ENCODE peak calls at places on chromosomes 12 and 14, in seven cellular contexts. F is activated naive CD8-positive, alpha-beta T cell treated with anti-CD3 and anti-CD28 coated beads, Interleukin-2, amount 50 U/mL, for 24 hours; Q is effector memory CD8-positive, alpha-beta T cell; G is AG20443; J is bronchial epithelial cell; E is A172; U is stimulated activated CD4-positive, alpha-beta T cell treated with anti-CD3 and anti-CD28 coated beads, TNF-alpha, amount 100 ng/mL, for 4 hours. D is an unnamed sample.

GRCh38 chr12:19530631-19531020 is 91.3 kb downstream of the AEBP2 start:
- DNase-seq in F (no peak), Q (no peak), G (peak; percentile 40), J (peak; percentile 51), E (no peak), U (no peak), D (peak; percentile 53)

GRCh38 chr12:38139456-38139855 is 177.1 kb upstream of the ALG10B start:
- DNase-seq in F (no peak), Q (no peak), G (no peak), J (no peak), E (no peak), U (no peak), D (no peak)

GRCh38 chr14:92460541-92460915 is 53.1 kb upstream of the RIN3 start:
- DNase-seq in F (no peak), Q (no peak), G (no peak), J (no peak), E (no peak), U (no peak), D (no peak)

GRCh38 chr14:89429206-89430091 is 12.4 kb upstream of the FOXN3 start:
- DNase-seq in F (peak; percentile 62), Q (peak; percentile 8), G (no peak), J (peak; percentile 65), E (peak; percentile 44), U (no peak), D (peak; percentile 51)

GRCh38 chr12:63965936-63966602 is 121.6 kb downstream of the SRGAP1 start:
- DNase-seq in F (no peak), Q (no peak), G (no peak), J (no peak), E (no peak), U (no peak), D (no peak)

GRCh38 chr12:94585624-94586023 is 64.7 kb downstream of the TMCC3 start:
- DNase-seq in F (no peak), Q (no peak), G (no peak), J (no peak), E (no peak), U (no peak), D (no peak)

GRCh38 chr12:49364989-49365388 is 2.3 kb upstream of the SPATS2 start:
- DNase-seq in F (no peak), Q (no peak), G (peak; percentile 47), J (peak; percentile 89), E (peak; percentile 26), U (no peak), D (peak; percentile 83)

GRCh38 chr12:21526053-21526452 is at the start of gene SPX:
- DNase-seq in F (no peak), Q (no peak), G (no peak), J (peak; percentile 82), E (no peak), U (no peak), D (no peak)

GRCh38 chr14:100088226-100088625 is 23.0 kb downstream of the EVL start:
- DNase-seq in F (no peak), Q (no peak), G (no peak), J (no peak), E (no peak), U (no peak), D (no peak)

D was measured in adipocyte.